ENCODE peak calls at places on chromosomes 1 and 21, in six cellular contexts. One of them, this sample, is unnamed.

GRCh38 chr1:16915627-16915973 is 6.1 kb upstream of the CROCC start:
- DNase-seq in thoracic aorta: no peak
- DNase-seq in GM03348: no peak
- DNase-seq in stimulated activated CD4-positive, alpha-beta T cell treated with anti-CD3 and anti-CD28 coated beads, Interleukin-1b, Interleukin-23, amount 100 ng/mL, for 24 hours: no peak
- DNase-seq in activated CD4-positive, alpha-beta T cell treated with anti-CD3 and anti-CD28 coated beads, Interleukin-2, amount 50 U/mL, for 4 hours: no peak
- DNase-seq in HL-60: no peak
- DNase-seq in this sample: no peak

GRCh38 chr1:218488986-218489385 is 143.8 kb downstream of the TGFB2 start:
- DNase-seq in stimulated activated CD4-positive, alpha-beta T cell treated with anti-CD3 and anti-CD28 coated beads, Interleukin-1b, Interleukin-23, amount 100 ng/mL, for 24 hours: no peak
- DNase-seq in HL-60: no peak
- DNase-seq in GM03348: peak; percentile 11
- DNase-seq in activated CD4-positive, alpha-beta T cell treated with anti-CD3 and anti-CD28 coated beads, Interleukin-2, amount 50 U/mL, for 4 hours: no peak
- DNase-seq in thoracic aorta: no peak
- DNase-seq in this sample: no peak

GRCh38 chr21:43758132-43758619 is 17.9 kb downstream of the CSTB start:
- DNase-seq in GM03348: no peak
- DNase-seq in activated CD4-positive, alpha-beta T cell treated with anti-CD3 and anti-CD28 coated beads, Interleukin-2, amount 50 U/mL, for 4 hours: no peak
- DNase-seq in thoracic aorta: no peak
- DNase-seq in HL-60: no peak
- DNase-seq in stimulated activated CD4-positive, alpha-beta T cell treated with anti-CD3 and anti-CD28 coated beads, Interleukin-1b, Interleukin-23, amount 100 ng/mL, for 24 hours: no peak
- DNase-seq in this sample: no peak

GRCh38 chr1:245235156-245235555 is 80.4 kb downstream of the KIF26B start:
- DNase-seq in activated CD4-positive, alpha-beta T cell treated with anti-CD3 and anti-CD28 coated beads, Interleukin-2, amount 50 U/mL, for 4 hours: no peak
- DNase-seq in thoracic aorta: no peak
- DNase-seq in GM03348: no peak
- DNase-seq in stimulated activated CD4-positive, alpha-beta T cell treated with anti-CD3 and anti-CD28 coated beads, Interleukin-1b, Interleukin-23, amount 100 ng/mL, for 24 hours: no peak
- DNase-seq in HL-60: no peak
- DNase-seq in this sample: no peak

GRCh38 chr1:167342846-167343245 is 122.2 kb downstream of the POU2F1 start:
- DNase-seq in HL-60: no peak
- DNase-seq in thoracic aorta: no peak
- DNase-seq in activated CD4-positive, alpha-beta T cell treated with anti-CD3 and anti-CD28 coated beads, Interleukin-2, amount 50 U/mL, for 4 hours: no peak
- DNase-seq in stimulated activated CD4-positive, alpha-beta T cell treated with anti-CD3 and anti-CD28 coated beads, Interleukin-1b, Interleukin-23, amount 100 ng/mL, for 24 hours: no peak
- DNase-seq in GM03348: no peak
- DNase-seq in this sample: no peak

GRCh38 chr1:10384219-10384618 is 14.6 kb upstream of the PGD start:
- DNase-seq in thoracic aorta: no peak
- DNase-seq in stimulated activated CD4-positive, alpha-beta T cell treated with anti-CD3 and anti-CD28 coated beads, Interleukin-1b, Interleukin-23, amount 100 ng/mL, for 24 hours: no peak
- DNase-seq in GM03348: no peak
- DNase-seq in activated CD4-positive, alpha-beta T cell treated with anti-CD3 and anti-CD28 coated beads, Interleukin-2, amount 50 U/mL, for 4 hours: no peak
- DNase-seq in HL-60: no peak
- DNase-seq in this sample: no peak

GRCh38 chr1:39816431-39817090 is 27.9 kb upstream of the BMP8B start:
- DNase-seq in activated CD4-positive, alpha-beta T cell treated with anti-CD3 and anti-CD28 coated beads, Interleukin-2, amount 50 U/mL, for 4 hours: peak; percentile 53
- DNase-seq in HL-60: peak; percentile 68
- DNase-seq in thoracic aorta: peak; percentile 37
- DNase-seq in GM03348: peak; percentile 84
- DNase-seq in stimulated activated CD4-positive, alpha-beta T cell treated with anti-CD3 and anti-CD28 coated beads, Interleukin-1b, Interleukin-23, amount 100 ng/mL, for 24 hours: peak; percentile 46
- DNase-seq in this sample: peak; percentile 85

GRCh38 chr1:54996359-54996868 is 2.3 kb upstream of the BSND start:
- DNase-seq in GM03348: peak; percentile 94
- DNase-seq in thoracic aorta: no peak
- DNase-seq in stimulated activated CD4-positive, alpha-beta T cell treated with anti-CD3 and anti-CD28 coated beads, Interleukin-1b, Interleukin-23, amount 100 ng/mL, for 24 hours: peak; percentile 72
- DNase-seq in activated CD4-positive, alpha-beta T cell treated with anti-CD3 and anti-CD28 coated beads, Interleukin-2, amount 50 U/mL, for 4 hours: peak; percentile 70
- DNase-seq in HL-60: peak; percentile 54
- DNase-seq in this sample: peak; percentile 93

GRCh38 chr1:12436345-12436658 is 181.7 kb downstream of the DHRS3 start:
- DNase-seq in stimulated activated CD4-positive, alpha-beta T cell treated with anti-CD3 and anti-CD28 coated beads, Interleukin-1b, Interleukin-23, amount 100 ng/mL, for 24 hours: no peak
- DNase-seq in HL-60: no peak
- DNase-seq in GM03348: no peak
- DNase-seq in thoracic aorta: no peak
- DNase-seq in activated CD4-positive, alpha-beta T cell treated with anti-CD3 and anti-CD28 coated beads, Interleukin-2, amount 50 U/mL, for 4 hours: no peak
- DNase-seq in this sample: no peak